ENCODE peak calls at places on chromosomes 5 and 9, in five cellular contexts. S is IMR-90, T is tibial nerve, K is heart left ventricle, J is ovary. H is an unnamed sample. For H3K4me1, the result is how much of the 10 kb centered on the place peaks cover.

GRCh38 chr5:153719324-153719723 is 228.9 kb downstream of the GRIA1 start:
- DNase-seq in S (no peak), T (no peak), K (no peak), J (no peak), H (no peak)

GRCh38 chr9:2178034-2178734 is 163.0 kb downstream of the SMARCA2 start:
- DNase-seq in S (no peak), T (no peak), K (no peak), J (no peak), H (no peak)

GRCh38 chr5:1174122-1174936 is 27.1 kb upstream of the SLC6A19 start:
- DNase-seq in S (peak), T (peak), K (peak), J (peak), H (peak)

GRCh38 chr9:131667576-131667975 is 72.3 kb downstream of the RAPGEF1 start:
- DNase-seq in S (no peak), T (no peak), K (no peak), J (no peak), H (peak)

GRCh38 chr9:16950051-16950450 is 79.6 kb upstream of the BNC2 start:
- DNase-seq in S (no peak), T (no peak), K (no peak), J (no peak), H (no peak)

GRCh38 chr5:59473611-59474010 is 419.9 kb downstream of the PDE4D start:
- DNase-seq in S (no peak), T (no peak), K (no peak), J (no peak), H (no peak)

GRCh38 chr9:95415158-95415557 is 97.6 kb upstream of the FANCC start:
- DNase-seq in S (peak), T (no peak), K (no peak), J (no peak), H (no peak)

GRCh38 chr5:102589661-102590060 is 90.9 kb upstream of the SLCO6A1 start:
- DNase-seq in S (no peak), T (no peak), K (no peak), J (no peak), H (no peak)

GRCh38 chr5:58040851-58041250 is 419.0 kb downstream of the PLK2 start:
- DNase-seq in S (no peak), T (no peak), K (no peak), J (no peak), H (no peak)

GRCh38 chr9:79617395-79617794 is 45.6 kb downstream of the TLE4 start:
- DNase-seq in S (peak), T (peak), K (no peak), J (no peak), H (peak)

GRCh38 chr9:6766606-6767005 is 8.8 kb downstream of the KDM4C start:
- DNase-seq in S (no peak), T (no peak), K (no peak), J (no peak), H (no peak)
- H3K4me1 ChIP-seq in S (under half), T (under half), K (under half), J (under half), H (under half)

DNA sequence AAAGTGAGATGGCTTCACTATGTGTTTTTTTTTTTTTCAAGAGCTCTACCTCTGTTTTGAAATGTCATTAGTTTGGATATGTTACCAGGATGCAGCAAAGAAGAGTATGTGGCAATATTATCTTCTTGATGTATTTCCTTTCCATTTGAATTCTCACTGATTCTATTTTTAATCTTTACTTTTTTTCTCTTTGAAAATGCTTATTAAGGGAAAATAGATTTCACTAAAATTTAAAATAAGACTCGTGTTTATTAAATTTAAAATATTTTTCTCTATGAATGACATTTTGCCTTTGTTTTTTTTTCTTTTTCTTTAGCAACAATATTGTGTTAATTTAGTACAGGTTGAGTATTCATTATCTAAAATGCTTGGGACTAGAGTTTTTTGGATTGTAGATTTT is 29.2 kb downstream of the TENT2 start:
- DNase-seq in S (no peak), T (no peak), K (no peak), J (no peak), H (no peak)
- TF ChIP-seq POLR2A in S (no peak), T (no peak), K (no peak), J (no peak), H (no peak)

GRCh38 chr9:136858844-136859757 is 7.0 kb downstream of the MAMDC4 start:
- DNase-seq in S (peak), T (no peak), K (peak), J (peak), H (peak)
- H3K27ac ChIP-seq in S (peak), T (peak), K (peak), J (no peak), H (peak)

DNA sequence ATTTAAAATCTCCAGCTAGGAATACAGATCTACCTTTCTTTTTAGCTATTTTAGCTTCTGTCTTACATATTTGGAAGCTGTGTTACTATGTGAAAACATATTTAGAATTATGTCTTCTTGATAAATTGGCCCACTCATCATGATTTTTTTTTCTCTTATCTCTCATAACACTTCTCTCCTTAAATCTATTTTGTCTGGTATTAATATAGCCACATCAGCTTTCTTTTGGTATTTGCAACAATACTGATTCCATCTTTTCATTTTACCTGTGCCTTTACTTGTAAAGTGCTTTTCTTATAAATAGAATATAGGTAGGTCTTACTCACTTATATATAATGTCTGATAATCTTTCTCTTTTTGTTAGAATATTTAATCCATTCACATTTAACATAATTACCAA is 19.6 kb downstream of the PJA2 start:
- DNase-seq in S (no peak), T (no peak), K (no peak), J (no peak), H (no peak)
- H3K4me1 ChIP-seq in S (under half), T (half or more), K (under half), J (under half), H (under half)

DNA sequence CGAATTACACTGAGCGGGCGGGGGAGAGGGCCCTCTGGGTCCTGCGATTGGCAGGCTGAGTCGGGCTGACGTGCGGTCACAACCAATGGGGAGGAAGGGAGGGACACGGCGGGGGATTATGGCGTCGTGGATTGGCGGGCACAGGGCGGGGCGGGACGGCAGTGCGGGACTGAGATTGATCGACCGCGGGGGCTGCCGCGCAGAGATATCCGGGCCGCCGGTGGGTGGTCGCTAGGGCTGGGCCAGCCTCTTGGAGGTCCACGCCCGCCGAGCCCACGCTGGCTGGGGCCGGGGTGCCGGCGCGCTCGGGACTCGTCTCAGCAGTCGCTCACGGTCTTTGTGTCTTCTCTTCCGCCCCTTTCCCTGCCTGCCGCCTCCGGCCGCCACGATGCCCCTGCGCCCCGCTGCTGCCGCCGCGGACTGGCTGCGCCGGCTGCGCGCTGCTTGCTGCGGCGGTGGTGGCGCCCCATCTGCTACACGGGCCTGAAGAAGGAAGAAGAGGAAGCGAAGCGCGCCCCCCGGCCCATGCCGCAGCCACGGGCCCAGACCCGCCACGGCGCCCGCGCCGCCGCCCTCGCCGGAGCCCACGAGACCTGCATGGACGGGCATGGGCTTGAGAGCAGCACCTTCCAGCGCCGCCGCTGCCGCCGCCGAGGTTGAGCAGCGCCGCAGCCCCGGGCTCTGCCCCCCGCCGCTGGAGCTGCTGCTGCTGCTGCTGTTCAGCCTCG is at the start of gene RGMB:
- DNase-seq in S (peak), T (peak), K (peak), J (peak), H (peak)
- TF ChIP-seq POLR2A in S (peak), T (peak), K (peak), J (peak), H (peak)

DNA sequence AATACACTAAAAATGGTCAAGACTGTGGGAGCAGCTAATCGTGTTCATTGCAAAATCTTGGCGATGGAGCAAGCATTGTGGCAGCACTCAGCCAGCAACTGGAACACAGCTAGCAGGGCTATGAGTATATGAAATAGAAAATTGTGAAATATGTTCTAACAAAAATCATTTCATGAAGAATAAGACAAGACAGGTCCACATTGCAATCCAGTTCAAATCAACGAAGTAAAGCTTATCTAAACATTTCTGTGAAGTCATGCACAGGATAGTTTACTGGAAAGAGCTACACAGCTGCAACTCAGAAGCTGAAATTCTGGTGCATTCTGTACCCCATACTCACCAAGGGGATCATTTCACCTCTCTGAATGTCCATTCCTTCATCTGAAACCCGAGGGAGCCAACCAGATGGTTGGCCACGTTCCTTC is 5.3 kb upstream of the NFIL3 start:
- DNase-seq in S (peak), T (no peak), K (no peak), J (no peak), H (no peak)
- H3K27ac ChIP-seq in S (peak), T (no peak), K (no peak), J (no peak), H (no peak)

DNA sequence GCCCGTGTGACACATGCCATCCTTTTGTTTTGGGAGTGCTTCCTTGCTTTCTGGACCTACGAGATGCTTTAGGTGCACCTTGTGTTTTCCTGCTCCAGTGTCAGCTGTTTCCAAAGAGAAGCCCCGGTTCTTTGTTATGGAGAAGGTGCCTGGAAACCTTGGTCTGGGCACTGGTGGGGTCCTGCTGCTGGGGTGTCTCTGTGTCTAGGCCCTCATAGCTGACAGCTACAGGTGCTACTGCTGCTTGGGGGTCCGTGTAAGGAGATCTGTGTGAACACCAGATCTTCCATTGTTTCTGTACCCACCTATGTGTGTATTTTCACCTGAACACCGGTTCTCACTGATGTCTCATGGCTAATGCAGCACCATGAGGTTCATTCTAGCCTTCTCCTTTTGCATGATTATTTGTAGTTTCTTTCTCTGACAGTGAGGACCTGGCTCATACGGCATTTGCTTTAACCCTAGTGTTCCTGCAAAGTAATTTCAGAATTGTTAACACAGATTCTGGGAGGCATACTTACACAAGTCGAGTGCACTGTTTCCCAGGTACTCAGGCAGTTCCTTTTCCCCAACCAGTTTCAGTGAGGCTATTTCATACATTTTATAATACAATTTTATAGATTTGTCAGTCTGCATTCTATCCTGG is 13.2 kb upstream of the FAM120AOS start:
- DNase-seq in S (no peak), T (no peak), K (no peak), J (no peak), H (no peak)
- H3K4me1 ChIP-seq in S (under half), T (half or more), K (half or more), J (under half), H (half or more)

GRCh38 chr9:37939575-37940095 is 35.7 kb upstream of the SLC25A51 start:
- DNase-seq in S (peak), T (no peak), K (no peak), J (no peak), H (no peak)
- TF ChIP-seq POLR2A in S (no peak), T (no peak), K (no peak), J (no peak), H (no peak)